ENCODE peak calls at places on chromosomes 6 and 20, in seven cellular contexts. Y is H4, E is RPMI7951, S is T-helper 17 cell, G is germinal center, H is T follicular helper cell, Z is ecto neural progenitor cell. U is an unnamed sample.

GRCh38 chr20:13638162-13638495 is 603 bp downstream of the TASP1 start:
- DNase-seq in Y (peak; percentile 24), E (peak; percentile 35), S (no peak), G (no peak), H (no peak), Z (no peak), U (no peak)

GRCh38 chr6:73134588-73134987 is 90.7 kb downstream of the KHDC1L start:
- DNase-seq in Y (peak; percentile 22), E (peak; percentile 38), S (peak; percentile 7), G (peak; percentile 48), H (no peak), Z (peak; percentile 80), U (no peak)

GRCh38 chr20:25296094-25297093 is 48.5 kb downstream of the PYGB start:
- DNase-seq in Y (no peak), E (no peak), S (no peak), G (peak; percentile 56), H (no peak), Z (no peak), U (no peak)

GRCh38 chr20:37389241-37389747 is 43.4 kb downstream of the SRC start:
- DNase-seq in Y (no peak), E (no peak), S (no peak), G (no peak), H (no peak), Z (peak; percentile 30), U (no peak)

GRCh38 chr6:27667651-27668441 is 194.9 kb upstream of the ZNF184 start:
- DNase-seq in Y (no peak), E (peak; percentile 22), S (no peak), G (no peak), H (no peak), Z (no peak), U (no peak)

GRCh38 chr6:85111481-85112001 is 338.3 kb upstream of the NT5E start:
- DNase-seq in Y (no peak), E (peak; percentile 56), S (no peak), G (no peak), H (no peak), Z (no peak), U (no peak)

GRCh38 chr6:50264995-50265571 is 215.4 kb upstream of the DEFB112 start:
- DNase-seq in Y (peak; percentile 44), E (no peak), S (no peak), G (no peak), H (no peak), Z (no peak), U (no peak)

GRCh38 chr6:111562271-111562670 is 43.4 kb downstream of the TRAF3IP2 start:
- DNase-seq in Y (no peak), E (no peak), S (no peak), G (no peak), H (no peak), Z (no peak), U (no peak)

GRCh38 chr6:47376930-47377329 is 67.2 kb upstream of the TNFRSF21 start:
- DNase-seq in Y (no peak), E (no peak), S (no peak), G (no peak), H (no peak), Z (no peak), U (no peak)

GRCh38 chr6:14117158-14118090 is at the start of gene CD83:
- DNase-seq in Y (peak; percentile 13), E (peak; percentile 79), S (peak; percentile 87), G (peak; percentile 98), H (peak; percentile 81), Z (peak; percentile 64), U (no peak)

GRCh38 chr20:63232235-63233060 is 3.3 kb upstream of the BIRC7 start:
- DNase-seq in Y (peak; percentile 96), E (peak; percentile 90), S (no peak), G (no peak), H (no peak), Z (no peak), U (no peak)

GRCh38 chr6:16483315-16483875 is 245.0 kb downstream of the GMPR start:
- DNase-seq in Y (no peak), E (no peak), S (no peak), G (no peak), H (no peak), Z (no peak), U (no peak)

GRCh38 chr20:36791862-36792261 is 18.3 kb upstream of the DSN1 start:
- DNase-seq in Y (no peak), E (no peak), S (no peak), G (no peak), H (no peak), Z (no peak), U (no peak)

GRCh38 chr6:34275128-34275804 is 26.5 kb upstream of the SMIM29 start:
- DNase-seq in Y (no peak), E (no peak), S (no peak), G (no peak), H (no peak), Z (no peak), U (no peak)

GRCh38 chr6:13730704-13731103 is 19.1 kb upstream of the RANBP9 start:
- DNase-seq in Y (no peak), E (no peak), S (no peak), G (no peak), H (no peak), Z (no peak), U (no peak)

GRCh38 chr20:41509316-41509715 is 108.9 kb downstream of the CHD6 start:
- DNase-seq in Y (no peak), E (no peak), S (no peak), G (no peak), H (no peak), Z (no peak), U (no peak)

GRCh38 chr6:130913119-130913518 is 85.9 kb downstream of the SMLR1 start:
- DNase-seq in Y (no peak), E (no peak), S (no peak), G (peak; percentile 14), H (no peak), Z (no peak), U (no peak)

GRCh38 chr6:153424719-153425400 is 293.8 kb upstream of the RGS17 start:
- DNase-seq in Y (no peak), E (no peak), S (no peak), G (no peak), H (no peak), Z (no peak), U (no peak)

GRCh38 chr6:26199057-26199772 is 112.0 kb downstream of the HFE start:
- DNase-seq in Y (peak; percentile 98), E (peak; percentile 97), S (peak; percentile 50), G (peak; percentile 89), H (peak; percentile 48), Z (peak; percentile 84), U (no peak)

GRCh38 chr20:36330091-36330490 is 24.0 kb downstream of the DLGAP4 start:
- DNase-seq in Y (no peak), E (no peak), S (no peak), G (no peak), H (no peak), Z (no peak), U (no peak)

GRCh38 chr6:109006818-109007217 is 87.8 kb downstream of the SESN1 start:
- DNase-seq in Y (no peak), E (no peak), S (no peak), G (no peak), H (no peak), Z (no peak), U (no peak)

GRCh38 chr20:45798935-45799642 is 7.3 kb downstream of the DNTTIP1 start:
- DNase-seq in Y (no peak), E (peak; percentile 64), S (peak; percentile 50), G (peak; percentile 72), H (peak; percentile 38), Z (peak; percentile 56), U (no peak)

GRCh38 chr6:32885698-32886286 is 31.8 kb downstream of the PSMB9 start:
- DNase-seq in Y (peak; percentile 48), E (peak; percentile 73), S (no peak), G (peak; percentile 69), H (no peak), Z (no peak), U (no peak)

GRCh38 chr20:17992224-17992637 is 23.4 kb downstream of the MGME1 start:
- DNase-seq in Y (no peak), E (no peak), S (no peak), G (no peak), H (no peak), Z (no peak), U (no peak)

GRCh38 chr6:101003075-101003474 is 121.9 kb upstream of the ASCC3 start:
- DNase-seq in Y (no peak), E (no peak), S (no peak), G (no peak), H (no peak), Z (no peak), U (no peak)

GRCh38 chr20:12906401-12906800 is 102.4 kb upstream of the SPTLC3 start:
- DNase-seq in Y (no peak), E (no peak), S (no peak), G (no peak), H (no peak), Z (no peak), U (no peak)

GRCh38 chr6:122651604-122652003 is 41.4 kb downstream of the PKIB start:
- DNase-seq in Y (peak; percentile 3), E (no peak), S (no peak), G (no peak), H (no peak), Z (no peak), U (no peak)

GRCh38 chr6:36734486-36735060 is 36.9 kb downstream of the RAB44 start:
- DNase-seq in Y (no peak), E (no peak), S (no peak), G (no peak), H (no peak), Z (no peak), U (no peak)

GRCh38 chr20:17498181-17498580 is 33.0 kb downstream of the BFSP1 start:
- DNase-seq in Y (no peak), E (no peak), S (no peak), G (no peak), H (no peak), Z (no peak), U (peak; percentile 32)

U was measured in osteocyte.